ENCODE peak calls at places on chromosomes 4 and X, in four cellular contexts. M, X, A and S are unnamed samples.

GRCh38 chr4:140615451-140615850 is 46.7 kb upstream of the UCP1 start:
- DNase-seq in A (no peak), X (no peak), M (no peak), S (no peak)

GRCh38 chr4:84673475-84674230 is 90.7 kb downstream of the CDS1 start:
- DNase-seq in A (no peak), X (no peak), M (no peak), S (peak; percentile 33)

GRCh38 chrX:119134466-119134865 is 6.9 kb upstream of the KIAA1210 start:
- DNase-seq in M (no peak), A (no peak), X (no peak), S (no peak)

GRCh38 chr4:41204400-41204978 is 9.9 kb downstream of the APBB2 start:
- DNase-seq in M (no peak), X (peak; percentile 74), A (peak; percentile 52), S (peak; percentile 42)

GRCh38 chrX:96314974-96315373 is 369.7 kb upstream of the DIAPH2 start:
- DNase-seq in A (no peak), X (no peak), M (peak; percentile 12), S (peak; percentile 4)

GRCh38 chr4:42397635-42398447 is 553 bp downstream of the SHISA3 start:
- DNase-seq in M (peak; percentile 29), X (peak; percentile 29), A (no peak), S (no peak)

GRCh38 chr4:48352793-48353192 is 11.5 kb downstream of the SLAIN2 start:
- DNase-seq in M (no peak), X (no peak), A (no peak), S (no peak)

GRCh38 chr4:141352775-141353544 is 132.3 kb downstream of the ZNF330 start:
- DNase-seq in M (peak; percentile 71), X (no peak), A (no peak), S (no peak)

GRCh38 chr4:6504900-6505496 is 32.6 kb upstream of the PPP2R2C start:
- DNase-seq in X (no peak), A (no peak), M (no peak), S (no peak)

GRCh38 chr4:123659759-123660158 is 263.2 kb downstream of the SPRY1 start:
- DNase-seq in A (no peak), M (peak; percentile 47), X (no peak), S (no peak)

GRCh38 chr4:83011779-83012630 is 1.4 kb upstream of the LIN54 start:
- DNase-seq in A (peak; percentile 51), X (peak; percentile 51), M (peak; percentile 55), S (peak; percentile 17)

GRCh38 chrX:24763989-24764388 is 70.3 kb downstream of the POLA1 start:
- DNase-seq in X (no peak), A (no peak), M (no peak), S (no peak)

GRCh38 chr4:74109894-74110605 is 11.1 kb upstream of the CXCL2 start:
- DNase-seq in X (peak; percentile 28), M (no peak), A (no peak), S (no peak)

GRCh38 chr4:121477079-121477478 is 96.3 kb upstream of the QRFPR start:
- DNase-seq in M (no peak), A (no peak), X (no peak), S (no peak)

GRCh38 chrX:47321386-47321785 is 49.0 kb upstream of the ZNF157 start:
- DNase-seq in A (no peak), M (no peak), X (peak; percentile 59), S (no peak)

GRCh38 chr4:184748251-184748652 is 14.4 kb upstream of the CENPU start:
- DNase-seq in M (peak; percentile 22), X (peak; percentile 58), A (peak; percentile 73), S (no peak)

GRCh38 chr4:128921954-128922353 is 112.5 kb downstream of the JADE1 start:
- DNase-seq in X (no peak), A (no peak), M (no peak), S (no peak)

GRCh38 chr4:175176710-175177109 is 258.6 kb downstream of the ADAM29 start:
- DNase-seq in X (no peak), M (no peak), A (no peak), S (no peak)

GRCh38 chrX:20412871-20413486 is 146.3 kb upstream of the RPS6KA3 start:
- DNase-seq in X (no peak), A (peak; percentile 29), M (no peak), S (no peak)

GRCh38 chr4:107866726-107867125 is 42.0 kb downstream of the SGMS2 start:
- DNase-seq in M (no peak), A (no peak), X (no peak), S (no peak)

GRCh38 chr4:114857831-114858230 is 255.6 kb downstream of the NDST4 start:
- DNase-seq in X (no peak), A (no peak), M (no peak), S (no peak)

GRCh38 chrX:153334654-153335295 is 822 bp downstream of the ZNF275 start:
- DNase-seq in M (no peak), X (no peak), A (no peak), S (no peak)

GRCh38 chr4:116342143-116342542 is 743.2 kb downstream of the TRAM1L1 start:
- DNase-seq in X (no peak), M (no peak), A (no peak), S (no peak)

GRCh38 chr4:104449537-104449936 is 45.2 kb downstream of the CXXC4 start:
- DNase-seq in A (no peak), X (no peak), M (no peak), S (no peak)

GRCh38 chrX:12824944-12825343 is 33.7 kb downstream of the PRPS2 start:
- DNase-seq in M (no peak), X (no peak), A (no peak), S (no peak)

GRCh38 chr4:31089815-31090214 is 369.6 kb downstream of the PCDH7 start:
- DNase-seq in X (peak; percentile 80), M (no peak), A (peak; percentile 92), S (no peak)

GRCh38 chrX:17590892-17591740 is 146.2 kb upstream of the SCML1 start:
- DNase-seq in M (peak; percentile 50), X (peak; percentile 58), A (peak; percentile 65), S (no peak)

GRCh38 chr4:178339769-178340168 is 897.5 kb upstream of the AGA start:
- DNase-seq in X (no peak), A (no peak), M (no peak), S (no peak)

GRCh38 chrX:86047174-86047991 is at the start of gene CHM:
- DNase-seq in M (peak; percentile 81), X (peak; percentile 52), A (peak; percentile 45), S (peak; percentile 29)
- TF ChIP-seq POLR2A in M (peak; percentile 59), X (peak; percentile 62), A (no peak), S (peak; percentile 47)

DNA sequence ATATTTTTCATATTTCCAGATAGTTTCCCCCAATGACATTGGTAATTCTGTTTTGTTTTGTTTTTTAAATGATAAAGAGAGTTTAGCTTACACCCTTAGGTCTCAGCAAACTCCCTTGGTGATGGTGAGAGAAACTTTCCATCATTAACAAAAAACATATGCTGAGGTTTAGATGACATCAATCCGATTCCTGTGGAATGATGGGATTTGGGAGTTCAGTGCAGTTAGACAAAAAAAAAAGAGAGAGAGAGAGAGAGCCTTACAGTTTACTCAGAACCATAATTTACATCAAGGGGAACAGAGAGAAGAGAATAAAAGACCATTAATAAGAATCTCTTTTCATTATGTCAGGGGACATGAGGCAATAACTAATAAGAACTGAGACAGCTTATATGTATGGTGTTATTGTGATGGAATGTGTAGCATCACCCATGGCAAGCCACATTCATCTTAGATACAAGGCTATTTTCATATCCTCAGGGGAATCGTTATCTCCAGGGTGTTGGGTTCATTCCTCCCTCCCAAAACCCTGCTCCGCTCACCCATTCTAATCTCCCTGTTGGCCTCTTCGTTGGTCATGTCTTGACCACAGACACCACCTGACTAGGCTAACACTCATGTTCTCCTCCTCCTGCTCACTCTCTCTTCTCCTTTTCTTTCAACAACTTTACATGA is 175.7 kb upstream of the MXRA5 start:
- DNase-seq in M (no peak), A (no peak), X (no peak), S (no peak)
- TF ChIP-seq POLR2A in M (no peak), A (no peak), X (no peak), S (no peak)

GRCh38 chr4:8205749-8206611 is 6.9 kb downstream of the SH3TC1 start:
- DNase-seq in A (no peak), X (no peak), M (peak; percentile 76), S (no peak)

GRCh38 chr4:8203817-8204216 is 4.7 kb downstream of the SH3TC1 start:
- DNase-seq in M (no peak), A (no peak), X (no peak), S (no peak)

GRCh38 chr4:8202526-8203375 is 3.7 kb downstream of the SH3TC1 start:
- DNase-seq in M (no peak), A (no peak), X (no peak), S (no peak)

GRCh38 chr4:8205241-8205707 is 6.2 kb downstream of the SH3TC1 start:
- DNase-seq in M (peak; percentile 72), A (no peak), X (no peak), S (no peak)

DNA sequence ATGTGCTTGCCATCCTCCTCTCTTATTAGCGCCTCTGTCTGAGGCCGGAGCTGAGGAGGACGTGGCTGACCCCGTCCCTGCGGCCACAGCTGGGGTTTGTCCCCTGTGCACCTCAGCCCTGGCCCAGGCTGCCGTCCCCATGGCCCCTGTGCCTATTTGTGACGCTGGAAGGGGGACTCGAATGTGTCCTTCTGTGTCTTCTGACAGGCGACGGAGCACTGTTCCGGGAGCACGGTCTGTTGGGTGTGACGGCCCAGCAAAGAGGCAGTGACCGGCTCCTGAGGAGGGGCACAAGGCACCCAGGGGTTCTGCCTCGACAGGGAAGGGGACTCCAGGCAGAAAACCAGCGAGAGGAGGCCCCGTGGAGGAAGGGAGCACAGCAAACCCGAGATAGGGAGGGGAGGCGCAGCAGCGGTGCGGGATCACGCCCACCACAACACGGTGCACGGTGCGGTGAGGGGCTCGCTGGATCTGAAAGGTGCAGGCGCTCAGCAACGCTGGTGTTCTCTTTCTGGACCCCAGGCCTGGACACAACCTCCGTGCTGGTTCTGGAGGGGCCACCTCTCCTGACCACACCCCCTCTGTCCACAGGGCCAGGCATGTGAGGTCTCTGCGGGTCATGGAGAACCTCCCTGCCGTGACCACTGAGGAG is 5.6 kb downstream of the SH3TC1 start:
- DNase-seq in X (no peak), M (no peak), A (no peak), S (no peak)
- TF ChIP-seq POLR2A in X (no peak), M (no peak), A (no peak), S (no peak)

GRCh38 chr4:81095411-81095810 is 64.9 kb downstream of the BMP3 start:
- DNase-seq in X (no peak), M (no peak), A (no peak), S (no peak)
- TF ChIP-seq POLR2A in X (no peak), M (no peak), A (no peak), S (no peak)

GRCh38 chr4:185955817-185956542 is 113.0 kb upstream of the TLR3 start:
- DNase-seq in M (no peak), A (no peak), X (no peak), S (no peak)

GRCh38 chr4:185945238-185945637 is 123.7 kb upstream of the TLR3 start:
- DNase-seq in M (no peak), X (no peak), A (no peak), S (no peak)

GRCh38 chr4:185945906-185946305 is 123.0 kb upstream of the TLR3 start:
- DNase-seq in A (no peak), X (no peak), M (no peak), S (no peak)

GRCh38 chr4:185956546-185956945 is 112.4 kb upstream of the TLR3 start:
- DNase-seq in A (no peak), X (no peak), M (no peak), S (no peak)

DNA sequence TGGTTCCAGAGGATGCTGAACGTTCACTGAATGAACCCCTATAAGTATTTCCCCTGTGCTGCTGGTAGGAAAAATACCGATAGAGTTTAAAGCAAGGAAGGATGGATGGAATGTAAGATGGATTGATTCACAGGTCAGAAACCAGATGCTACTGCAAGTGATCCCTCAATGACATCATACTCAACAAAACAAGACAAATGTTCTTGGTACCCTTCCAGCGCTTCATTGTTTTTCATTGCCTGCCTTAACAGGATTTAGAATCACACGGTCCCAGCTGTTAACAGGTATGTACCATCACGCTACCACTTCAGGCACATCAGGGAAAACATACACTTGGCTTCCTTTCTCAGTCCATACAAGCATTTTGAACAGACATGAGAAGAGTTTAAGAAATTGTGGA is 118.1 kb upstream of the TLR3 start:
- DNase-seq in X (no peak), M (no peak), A (no peak), S (no peak)
- TF ChIP-seq POLR2A in X (no peak), M (no peak), A (no peak), S (no peak)